ENCODE peak calls at places on chromosome X, in four cellular contexts. J, M, F and Q are unnamed samples.

GRCh38 chrX:46758163-46758955 is 559 bp downstream of the SLC9A7 start:
- DNase-seq in J (no peak), M (peak; percentile 10), F (no peak), Q (no peak)

GRCh38 chrX:22024577-22024976 is 7.5 kb upstream of the PHEX start:
- DNase-seq in M (no peak), F (no peak), J (no peak), Q (no peak)

GRCh38 chrX:118603981-118604380 is 108.4 kb downstream of the DOCK11 start:
- DNase-seq in J (peak; percentile 91), M (peak; percentile 73), F (no peak), Q (peak; percentile 56)

GRCh38 chrX:24515447-24515846 is 50.4 kb downstream of the PDK3 start:
- DNase-seq in J (no peak), M (no peak), F (no peak), Q (peak; percentile 7)

GRCh38 chrX:1657367-1658082 is 42.7 kb downstream of the ASMT start:
- DNase-seq in J (no peak), M (peak; percentile 25), F (no peak), Q (no peak)

GRCh38 chrX:45743081-45743533 is 542.4 kb upstream of the DIPK2B start:
- DNase-seq in J (no peak), F (no peak), M (peak; percentile 81), Q (peak; percentile 1)

GRCh38 chrX:43679778-43680177 is 23.7 kb downstream of the MAOA start:
- DNase-seq in F (no peak), M (peak; percentile 50), J (no peak), Q (no peak)

GRCh38 chrX:40459576-40460158 is 121.1 kb upstream of the ATP6AP2 start:
- DNase-seq in M (no peak), F (no peak), J (no peak), Q (no peak)

GRCh38 chrX:50211510-50211909 is 6.9 kb downstream of the CCNB3 start:
- DNase-seq in F (no peak), M (peak; percentile 22), J (no peak), Q (no peak)

GRCh38 chrX:138858438-138858837 is 146.9 kb upstream of the FGF13 start:
- DNase-seq in M (peak; percentile 76), F (no peak), J (no peak), Q (no peak)

GRCh38 chrX:25296850-25297249 is 281.1 kb upstream of the ARX start:
- DNase-seq in J (no peak), F (no peak), M (no peak), Q (no peak)

GRCh38 chrX:106397788-106398538 is 213.8 kb upstream of the RADX start:
- DNase-seq in J (no peak), M (peak; percentile 67), F (no peak), Q (no peak)

GRCh38 chrX:6732101-6732500 is 197.2 kb upstream of the VCX3A start:
- DNase-seq in M (no peak), F (no peak), J (no peak), Q (no peak)
- H3K4me1 ChIP-seq in M (no peaks in the 10 kb centered on the region), F (no peaks in the 10 kb centered on the region), J (no peaks in the 10 kb centered on the region), Q (peaks cover 6% of the 10 kb centered on the region)

GRCh38 chrX:136437774-136438173 is 50.0 kb upstream of the BRS3 start:
- DNase-seq in M (no peak), F (no peak), J (no peak), Q (no peak)

GRCh38 chrX:136438192-136438591 is 49.6 kb upstream of the BRS3 start:
- DNase-seq in F (no peak), J (no peak), M (no peak), Q (no peak)
- H3K27me3 ChIP-seq in F (no peaks in the 10 kb centered on the region), J (no peaks in the 10 kb centered on the region), M (no peaks in the 10 kb centered on the region), Q (no peaks in the 10 kb centered on the region)

GRCh38 chrX:56764153-56764974 is 35.3 kb downstream of the NBDY start:
- DNase-seq in J (peak; percentile 55), M (peak; percentile 69), F (peak; percentile 80), Q (peak; percentile 69)
- H3K4me1 ChIP-seq in J (peaks cover 43% of the 10 kb centered on the region), M (peaks cover 4% of the 10 kb centered on the region), F (no peaks in the 10 kb centered on the region), Q (no peaks in the 10 kb centered on the region)

GRCh38 chrX:16714504-16714903 is 2.0 kb upstream of the CTPS2 start:
- DNase-seq in M (no peak), F (no peak), J (no peak), Q (no peak)
- H3K27me3 ChIP-seq in M (no peaks in the 10 kb centered on the region), F (no peaks in the 10 kb centered on the region), J (peaks cover 9% of the 10 kb centered on the region), Q (no peaks in the 10 kb centered on the region)